ENCODE peak calls at places on chromosome 3, in eight cellular contexts. L is body of pancreas, X is NB4, C is H54, H is HepG2, V is stomach, D is transverse colon, F is spleen. Z is an unnamed sample.

GRCh38 chr3:171850324-171850697 is 7.2 kb downstream of the TMEM212 start:
- DNase-seq in L (no peak), X (no peak), C (no peak), H (no peak), V (no peak), D (no peak), F (no peak), Z (peak; percentile 68)

GRCh38 chr3:56762718-56763117 is 39.0 kb downstream of the ARHGEF3 start:
- DNase-seq in L (no peak), X (no peak), C (no peak), H (no peak), V (no peak), D (no peak), F (no peak), Z (no peak)

GRCh38 chr3:149963485-149963884 is 7.2 kb downstream of the PFN2 start:
- DNase-seq in L (no peak), X (no peak), C (no peak), H (no peak), V (no peak), D (no peak), F (no peak), Z (no peak)

GRCh38 chr3:177499779-177500423 is 302.6 kb upstream of the TBL1XR1 start:
- DNase-seq in L (peak; percentile 29), X (no peak), C (no peak), H (peak; percentile 96), V (no peak), D (no peak), F (no peak), Z (no peak)

GRCh38 chr3:157572559-157573270 is 69.5 kb upstream of the VEPH1 start:
- DNase-seq in L (peak; percentile 41), X (peak; percentile 58), C (peak; percentile 12), H (peak; percentile 34), V (no peak), D (peak; percentile 14), F (no peak), Z (peak; percentile 74)

GRCh38 chr3:42957573-42957972 is 21.5 kb upstream of the GASK1A start:
- DNase-seq in L (no peak), X (no peak), C (no peak), H (no peak), V (no peak), D (no peak), F (no peak), Z (no peak)

GRCh38 chr3:24492971-24493551 is 1.6 kb downstream of the THRB start:
- DNase-seq in L (no peak), X (no peak), C (no peak), H (no peak), V (no peak), D (no peak), F (no peak), Z (no peak)

GRCh38 chr3:27596334-27596841 is 112.2 kb upstream of the SLC4A7 start:
- DNase-seq in L (no peak), X (peak; percentile 82), C (no peak), H (no peak), V (no peak), D (no peak), F (no peak), Z (no peak)

GRCh38 chr3:134294302-134294925 is 43.8 kb upstream of the RYK start:
- DNase-seq in L (no peak), X (peak; percentile 54), C (no peak), H (no peak), V (no peak), D (no peak), F (no peak), Z (no peak)

GRCh38 chr3:112114558-112115160 is 18.4 kb downstream of the GCSAM start:
- DNase-seq in L (no peak), X (no peak), C (no peak), H (no peak), V (no peak), D (no peak), F (no peak), Z (no peak)

GRCh38 chr3:163622384-163622783 is 1455.9 kb downstream of the SI start:
- DNase-seq in L (no peak), X (peak; percentile 16), C (no peak), H (peak; percentile 43), V (no peak), D (no peak), F (no peak), Z (no peak)

GRCh38 chr3:113097821-113098516 is 107.2 kb downstream of the GTPBP8 start:
- DNase-seq in L (no peak), X (no peak), C (peak; percentile 24), H (peak; percentile 56), V (no peak), D (no peak), F (no peak), Z (no peak)

DNA sequence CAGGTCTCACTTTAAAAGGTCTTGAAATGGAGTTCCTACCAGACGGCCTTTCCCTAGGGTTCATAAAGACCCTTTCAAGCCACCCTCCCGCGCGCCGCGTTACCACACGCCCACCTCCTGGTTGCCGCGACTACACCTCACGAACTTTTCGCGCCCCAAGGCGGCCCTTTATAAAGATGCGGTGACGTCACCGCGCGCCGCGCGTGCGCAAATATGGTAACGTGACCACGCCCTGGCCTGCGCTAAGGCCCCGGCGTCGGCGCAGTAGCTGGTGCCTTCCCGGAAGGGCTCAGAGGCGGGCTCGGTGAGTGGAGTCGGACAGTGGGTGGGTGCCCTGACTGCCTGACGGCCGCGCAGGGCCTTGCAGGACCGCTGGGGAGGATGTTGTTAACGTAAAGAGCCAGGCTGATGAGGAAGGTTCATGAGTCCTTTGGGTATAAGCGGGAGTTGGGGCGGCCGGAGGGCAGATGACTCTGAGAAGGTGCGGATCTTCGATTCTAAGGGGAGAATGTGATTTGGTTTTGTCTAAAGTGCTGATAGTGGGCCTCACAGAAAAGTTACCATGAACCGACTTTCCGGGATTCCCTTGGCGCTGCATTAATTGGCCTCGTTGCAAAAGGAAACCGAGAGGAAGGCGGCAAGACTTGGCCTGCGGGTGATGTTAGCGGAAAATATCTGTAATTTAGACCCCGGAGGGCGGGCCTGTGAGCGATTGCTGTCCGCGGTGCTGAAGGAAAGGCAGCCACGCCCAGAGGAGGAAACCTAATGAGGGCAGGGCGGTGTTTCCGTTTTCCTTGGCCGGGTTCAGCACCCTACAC is 54.4 kb downstream of the FEZF2 start:
- DNase-seq in L (peak; percentile 90), X (peak; percentile 11), C (peak; percentile 57), H (peak; percentile 3), V (peak; percentile 69), D (peak; percentile 67), F (peak; percentile 88), Z (peak; percentile 56)
- TF ChIP-seq POLR2A in L (peak; percentile 77), X (no peak), C (no peak), H (no peak), V (no peak), D (no peak), F (no peak), Z (no peak)

GRCh38 chr3:197912770-197913476 is 37.1 kb upstream of the RPL35A start:
- DNase-seq in L (peak; percentile 43), X (no peak), C (no peak), H (no peak), V (no peak), D (peak; percentile 8), F (peak; percentile 77), Z (no peak)
- TF ChIP-seq POLR2A in L (no peak), X (no peak), C (peak; percentile 28), H (no peak), V (no peak), D (no peak), F (no peak), Z (no peak)

GRCh38 chr3:100333970-100334339 is 602 bp upstream of the NIT2 start:
- DNase-seq in L (no peak), X (no peak), C (no peak), H (no peak), V (no peak), D (no peak), F (no peak), Z (no peak)

GRCh38 chr3:100333051-100333450 is 1.5 kb upstream of the NIT2 start:
- DNase-seq in L (no peak), X (peak; percentile 15), C (no peak), H (no peak), V (no peak), D (no peak), F (no peak), Z (no peak)

GRCh38 chr3:100335137-100335833 is 728 bp downstream of the NIT2 start:
- DNase-seq in L (no peak), X (peak; percentile 78), C (no peak), H (peak; percentile 16), V (no peak), D (peak; percentile 34), F (peak; percentile 83), Z (peak; percentile 58)

GRCh38 chr3:100331660-100332059 is 2.9 kb upstream of the NIT2 start:
- DNase-seq in L (no peak), X (no peak), C (no peak), H (no peak), V (no peak), D (no peak), F (no peak), Z (no peak)

GRCh38 chr3:100334340-100335136 is at the start of gene NIT2:
- DNase-seq in L (peak; percentile 93), X (peak; percentile 95), C (peak; percentile 87), H (peak; percentile 85), V (peak; percentile 90), D (peak; percentile 88), F (peak; percentile 97), Z (peak; percentile 88)
- TF ChIP-seq POLR2A in L (peak; percentile 65), X (peak; percentile 89), C (peak; percentile 79), H (peak; percentile 87), V (no peak), D (no peak), F (no peak), Z (peak; percentile 58)

GRCh38 chr3:47009225-47010049 is 30.0 kb downstream of the NBEAL2 start:
- DNase-seq in L (peak; percentile 91), X (no peak), C (no peak), H (no peak), V (peak; percentile 77), D (peak; percentile 85), F (peak; percentile 95), Z (peak; percentile 97)
- TF ChIP-seq POLR2A in L (peak; percentile 75), X (no peak), C (no peak), H (no peak), V (no peak), D (peak; percentile 59), F (no peak), Z (peak; percentile 75)

GRCh38 chr3:71581981-71582611 is 1.4 kb downstream of the FOXP1 start:
- DNase-seq in L (peak; percentile 62), X (peak; percentile 95), C (peak; percentile 18), H (peak; percentile 58), V (peak; percentile 53), D (peak; percentile 52), F (peak; percentile 90), Z (peak; percentile 69)
- TF ChIP-seq POLR2A in L (peak; percentile 65), X (peak; percentile 57), C (peak; percentile 31), H (peak; percentile 17), V (no peak), D (peak; percentile 21), F (no peak), Z (no peak)

Z was measured in erythroblast.